ENCODE peak calls at places on chromosome 9, in four cellular contexts. V, O, P and S are unnamed samples.

GRCh38 chr9:78882501-78882900 is 585.6 kb downstream of the PSAT1 start:
- DNase-seq in O (no peak), V (no peak), P (no peak), S (no peak)

GRCh38 chr9:22416692-22417060 is 29.9 kb upstream of the DMRTA1 start:
- DNase-seq in O (no peak), V (no peak), P (no peak), S (no peak)

GRCh38 chr9:72586388-72587160 is 65.2 kb downstream of the TMC1 start:
- DNase-seq in V (peak; percentile 64), P (no peak), O (no peak), S (no peak)

GRCh38 chr9:34989946-34990635 is 546 bp downstream of the DNAJB5 start:
- DNase-seq in O (peak; percentile 48), V (peak; percentile 79), P (peak; percentile 75), S (peak; percentile 92)

GRCh38 chr9:128523199-128523925 is 18.8 kb downstream of the GLE1 start:
- DNase-seq in O (no peak), V (no peak), P (peak; percentile 91), S (peak; percentile 53)

GRCh38 chr9:122307925-122308324 is 43.2 kb downstream of the MRRF start:
- DNase-seq in V (no peak), P (no peak), O (no peak), S (no peak)

GRCh38 chr9:97744710-97745708 is 47.9 kb upstream of the XPA start:
- DNase-seq in V (no peak), O (no peak), P (no peak), S (no peak)

GRCh38 chr9:123561055-123561454 is 205.1 kb downstream of the CRB2 start:
- DNase-seq in P (no peak), V (no peak), O (no peak), S (no peak)

GRCh38 chr9:23824241-23825142 is 1.5 kb downstream of the ELAVL2 start:
- DNase-seq in O (no peak), V (no peak), P (peak; percentile 41), S (peak; percentile 62)

GRCh38 chr9:105663914-105664313 is 1.7 kb downstream of the TAL2 start:
- DNase-seq in V (no peak), O (no peak), P (no peak), S (no peak)

GRCh38 chr9:98132806-98133631 is 14.0 kb upstream of the TRIM14 start:
- DNase-seq in O (no peak), P (peak; percentile 84), V (peak; percentile 58), S (no peak)

GRCh38 chr9:30944233-30944585 is 1440.2 kb upstream of the ACO1 start:
- DNase-seq in O (no peak), V (no peak), P (no peak), S (no peak)